ENCODE peak calls at places on chromosomes 6 and 20, in five cellular contexts. H is trophoblast cell, V is H1, S is IMR-90, U is neuronal stem cell. D is an unnamed sample.

GRCh38 chr20:40607927-40608326 is 81.1 kb downstream of the MAFB start:
- DNase-seq in U (no peak), S (no peak), V (no peak), H (no peak), D (no peak)

GRCh38 chr6:51753635-51754034 is 333.8 kb downstream of the PKHD1 start:
- DNase-seq in S (no peak), U (peak), V (peak), H (peak), D (no peak)

GRCh38 chr20:10463622-10464021 is 28.5 kb downstream of the SLX4IP start:
- DNase-seq in U (no peak), V (no peak), H (no peak), S (no peak), D (no peak)

GRCh38 chr20:63033635-63034510 is 27.1 kb upstream of the BHLHE23 start:
- DNase-seq in S (no peak), H (no peak), V (no peak), U (no peak), D (no peak)

GRCh38 chr6:35765739-35766138 is 10.7 kb upstream of the CLPSL2 start:
- DNase-seq in V (no peak), H (no peak), U (no peak), S (no peak), D (no peak)

GRCh38 chr6:44738652-44739141 is 351.2 kb downstream of the CDC5L start:
- DNase-seq in U (no peak), V (no peak), S (peak), H (peak), D (peak)

GRCh38 chr6:157954150-157955117 is 27.2 kb upstream of the SYNJ2 start:
- DNase-seq in S (peak), V (no peak), U (no peak), H (peak), D (no peak)

GRCh38 chr6:131628726-131629125 is 684 bp upstream of the MED23 start:
- DNase-seq in H (no peak), S (no peak), V (no peak), U (no peak), D (peak)

GRCh38 chr20:50628326-50628725 is 63.0 kb downstream of the RIPOR3 start:
- DNase-seq in H (no peak), V (no peak), U (no peak), S (no peak), D (no peak)

GRCh38 chr20:63940472-63941266 is 15.5 kb downstream of the UCKL1 start:
- DNase-seq in S (no peak), U (no peak), H (no peak), V (no peak), D (no peak)

GRCh38 chr6:145044606-145045275 is 690.6 kb downstream of the EPM2A start:
- DNase-seq in U (no peak), S (peak), V (no peak), H (no peak), D (peak)

GRCh38 chr6:87277123-87277522 is 45.3 kb upstream of the SMIM8 start:
- DNase-seq in S (peak), U (no peak), V (no peak), H (no peak), D (peak)

GRCh38 chr20:63208346-63208924 is 7.5 kb downstream of the YTHDF1 start:
- DNase-seq in U (no peak), V (no peak), H (no peak), S (no peak), D (no peak)

GRCh38 chr6:136158971-136159370 is 91.1 kb downstream of the MTFR2 start:
- DNase-seq in U (no peak), S (no peak), H (no peak), V (no peak), D (no peak)

GRCh38 chr20:43900496-43900895 is 14.2 kb upstream of the TOX2 start:
- DNase-seq in H (no peak), S (no peak), V (no peak), U (no peak), D (no peak)

GRCh38 chr6:150813319-150813992 is 52.0 kb upstream of the MTHFD1L start:
- DNase-seq in H (peak), V (no peak), U (no peak), S (peak), D (peak)

GRCh38 chr20:24040896-24041459 is 52.4 kb upstream of the GGTLC1 start:
- DNase-seq in V (no peak), H (no peak), U (no peak), S (no peak), D (no peak)

GRCh38 chr20:44532248-44532980 is 10.5 kb upstream of the SERINC3 start:
- DNase-seq in V (no peak), H (no peak), U (no peak), S (no peak), D (no peak)

GRCh38 chr6:154732538-154732823 is 735 bp upstream of the SCAF8 start:
- DNase-seq in U (no peak), H (no peak), S (no peak), V (peak), D (no peak)
- H3K14ac ChIP-seq in U (no peak), H (peak), S (no peak), V (no peak), D (no peak)

GRCh38 chr20:49348563-49348962 is 70.7 kb upstream of the ZNFX1 start:
- DNase-seq in U (no peak), S (no peak), V (no peak), H (no peak), D (no peak)
- H3K14ac ChIP-seq in U (no peak), S (no peak), V (no peak), H (no peak), D (no peak)

GRCh38 chr6:154690857-154691256 is 42.4 kb upstream of the SCAF8 start:
- DNase-seq in V (no peak), H (no peak), S (no peak), U (no peak), D (no peak)

GRCh38 chr6:154696661-154697060 is 36.6 kb upstream of the SCAF8 start:
- DNase-seq in S (no peak), H (no peak), U (no peak), V (no peak), D (no peak)
- H3K14ac ChIP-seq in S (no peak), H (no peak), U (no peak), V (no peak), D (no peak)

GRCh38 chr6:166766769-166767168 is 139.7 kb upstream of the RPS6KA2 start:
- DNase-seq in S (no peak), H (no peak), V (no peak), U (no peak), D (no peak)

GRCh38 chr6:166768761-166769160 is 141.7 kb upstream of the RPS6KA2 start:
- DNase-seq in V (no peak), U (no peak), H (no peak), S (no peak), D (no peak)

GRCh38 chr6:166765234-166765541 is 138.1 kb upstream of the RPS6KA2 start:
- DNase-seq in U (no peak), S (no peak), H (no peak), V (no peak), D (no peak)

GRCh38 chr6:166769648-166770047 is 142.6 kb upstream of the RPS6KA2 start:
- DNase-seq in U (no peak), V (no peak), S (no peak), H (no peak), D (no peak)

GRCh38 chr6:166767191-166767590 is 140.1 kb upstream of the RPS6KA2 start:
- DNase-seq in V (no peak), S (no peak), U (no peak), H (no peak), D (no peak)
- H3K14ac ChIP-seq in V (no peak), S (no peak), U (peak), H (no peak), D (no peak)

GRCh38 chr6:161274488-161274858 is 612 bp upstream of the AGPAT4 start:
- DNase-seq in H (no peak), S (no peak), U (no peak), V (no peak), D (no peak)
- H3K14ac ChIP-seq in H (peak), S (peak), U (no peak), V (no peak), D (no peak)

DNA sequence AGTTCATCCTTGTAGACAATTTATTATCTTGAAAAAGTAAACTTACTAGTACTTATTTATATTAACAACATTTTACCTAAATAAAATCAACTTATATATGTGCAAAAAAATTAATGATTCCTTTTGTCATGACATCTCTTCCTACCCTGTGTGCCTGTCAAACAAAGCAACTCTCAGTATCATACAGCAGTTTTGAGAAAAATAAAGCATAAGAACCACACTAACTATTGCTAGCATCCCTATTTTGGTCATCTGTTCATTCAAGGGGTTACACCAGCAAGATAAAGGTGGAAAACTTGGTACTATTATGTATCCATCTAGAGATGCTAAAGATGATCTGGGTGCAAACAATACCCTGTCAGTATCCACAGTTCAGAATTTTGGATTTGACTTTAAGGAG is 7.4 kb upstream of the HLA-DRB1 start:
- DNase-seq in V (no peak), H (no peak), U (no peak), S (no peak), D (no peak)
- H3K14ac ChIP-seq in V (no peak), H (no peak), U (no peak), S (no peak), D (no peak)

DNA sequence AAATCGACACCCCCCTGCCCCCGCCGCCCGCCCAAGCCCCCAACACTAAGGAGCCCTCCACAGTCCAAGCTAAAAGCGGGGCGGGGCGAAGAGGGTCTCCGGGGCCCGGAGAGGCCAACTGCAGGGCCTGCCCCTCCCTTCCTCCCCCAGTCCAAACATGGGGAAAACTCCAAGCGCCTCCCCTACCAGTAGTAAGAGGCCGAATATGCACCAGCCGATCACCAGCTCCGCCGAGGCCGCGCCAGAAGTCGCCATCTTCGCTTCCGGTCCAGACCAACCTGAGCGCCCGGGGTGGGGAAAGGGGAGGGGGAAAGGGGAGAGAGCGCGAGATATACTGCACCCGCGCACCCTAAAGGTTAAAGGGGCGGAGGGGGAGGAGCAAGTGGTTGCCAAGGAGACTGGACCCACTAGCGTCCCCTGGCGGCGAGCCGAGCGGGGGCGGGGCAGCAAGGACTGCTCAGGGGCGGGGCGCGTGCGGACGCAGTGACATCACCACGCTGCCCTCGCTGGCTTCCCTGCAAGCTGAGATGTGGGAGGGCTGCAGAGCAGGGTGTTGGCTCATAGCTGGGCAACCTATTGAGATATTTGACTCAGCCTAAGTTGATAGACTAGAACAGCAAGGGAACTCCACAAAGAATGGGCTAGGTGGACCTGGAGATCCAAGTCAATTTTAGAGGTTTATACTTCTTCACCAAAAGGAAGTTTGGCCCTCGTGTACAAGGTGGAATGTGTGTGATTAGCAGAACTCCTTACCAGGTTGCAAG is at the start of gene LMBRD1:
- DNase-seq in H (peak), V (peak), S (peak), U (peak), D (peak)
- H3K14ac ChIP-seq in H (peak), V (no peak), S (peak), U (no peak), D (peak)

DNA sequence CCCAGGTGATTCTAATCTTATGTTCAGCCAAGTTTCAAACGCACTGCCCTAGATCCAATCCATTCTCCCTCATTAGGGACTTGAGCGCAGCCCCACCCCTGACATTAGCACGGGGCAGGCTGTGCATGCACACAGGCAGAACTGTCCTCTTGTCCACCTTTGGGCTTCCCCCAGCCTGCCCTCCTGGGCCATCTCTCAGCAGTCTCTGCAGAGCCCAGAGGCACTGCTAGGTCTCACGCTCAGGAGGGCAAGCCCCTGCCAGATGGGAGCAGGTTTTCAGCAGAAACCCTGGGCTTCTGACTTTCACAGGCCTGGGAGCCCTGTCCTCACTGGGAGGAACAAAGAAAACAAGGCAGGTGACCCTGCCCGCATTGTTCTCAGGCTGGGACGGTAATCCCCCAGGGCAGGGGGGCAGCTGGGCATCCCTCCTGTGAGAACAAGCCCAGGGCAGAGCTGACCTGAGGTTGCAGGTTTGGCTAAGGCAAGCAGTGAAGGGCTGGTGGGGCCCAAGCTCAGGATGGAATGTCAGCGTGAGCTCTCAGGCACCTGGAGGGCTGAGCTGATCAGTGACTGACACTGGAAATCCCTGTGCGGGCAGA is 24.5 kb downstream of the KCNK5 start:
- DNase-seq in V (no peak), U (peak), H (peak), S (no peak), D (no peak)
- H3K14ac ChIP-seq in V (no peak), U (peak), H (no peak), S (no peak), D (no peak)

GRCh38 chr6:46507426-46507825 is 16.2 kb upstream of the RCAN2 start:
- DNase-seq in S (no peak), V (no peak), U (no peak), H (no peak), D (no peak)
- H3K14ac ChIP-seq in S (no peak), V (no peak), U (no peak), H (no peak), D (no peak)

D was measured in mesenchymal stem cell.